ENCODE peak calls at places on chromosomes 11 and 22, in nine cellular contexts. C is IMR-90, P is mesothelial cell of epicardium, T is COR-L47, V is lung microvascular endothelial cell, D is Right ventricle myocardium superior, B is cardiac fibroblast, Z is amniotic stem cell, E is adrenal gland. Q is an unnamed sample.

GRCh38 chr22:25363474-25363873 is 144.0 kb downstream of the CRYBB2 start:
- DNase-seq in C (no peak), P (no peak), T (no peak), V (no peak), D (peak), B (no peak), Z (no peak), E (no peak), Q (no peak)

GRCh38 chr11:57604289-57605010 is 7.0 kb downstream of the SERPING1 start:
- DNase-seq in C (no peak), P (no peak), T (no peak), V (no peak), D (no peak), B (no peak), Z (no peak), E (no peak), Q (no peak)

GRCh38 chr11:66002648-66003225 is 434 bp downstream of the BANF1 start:
- DNase-seq in C (peak), P (no peak), T (peak), V (no peak), D (peak), B (peak), Z (no peak), E (peak), Q (peak)

GRCh38 chr11:6693342-6694228 is 10.4 kb upstream of the MRPL17 start:
- DNase-seq in C (peak), P (no peak), T (no peak), V (peak), D (no peak), B (peak), Z (no peak), E (peak), Q (peak)

GRCh38 chr22:43217285-43218030 is 30.5 kb upstream of the TTLL12 start:
- DNase-seq in C (no peak), P (no peak), T (no peak), V (no peak), D (no peak), B (no peak), Z (no peak), E (no peak), Q (no peak)

GRCh38 chr22:24418786-24419479 is 8.5 kb upstream of the ADORA2A start:
- DNase-seq in C (no peak), P (no peak), T (peak), V (no peak), D (peak), B (no peak), Z (no peak), E (no peak), Q (no peak)

GRCh38 chr11:73760066-73760679 is 701 bp downstream of the RAB6A start:
- DNase-seq in C (peak), P (peak), T (no peak), V (peak), D (peak), B (peak), Z (no peak), E (peak), Q (no peak)

GRCh38 chr22:45910928-45911467 is 66.0 kb downstream of the WNT7B start:
- DNase-seq in C (no peak), P (no peak), T (no peak), V (no peak), D (no peak), B (no peak), Z (no peak), E (no peak), Q (no peak)

GRCh38 chr22:48885271-48885918 is 942.3 kb downstream of the BRD1 start:
- DNase-seq in C (no peak), P (no peak), T (no peak), V (no peak), D (peak), B (no peak), Z (no peak), E (no peak), Q (no peak)

GRCh38 chr11:112564228-112564955 is 303.7 kb upstream of the PLET1 start:
- DNase-seq in C (peak), P (no peak), T (peak), V (peak), D (peak), B (peak), Z (no peak), E (no peak), Q (no peak)

GRCh38 chr11:35477871-35478270 is 47.5 kb downstream of the PAMR1 start:
- DNase-seq in C (no peak), P (no peak), T (no peak), V (no peak), D (no peak), B (no peak), Z (no peak), E (no peak), Q (no peak)

GRCh38 chr22:27937453-27937852 is 18.4 kb upstream of the PITPNB start:
- DNase-seq in C (no peak), P (no peak), T (no peak), V (no peak), D (no peak), B (no peak), Z (no peak), E (no peak), Q (no peak)

GRCh38 chr11:35047179-35047578 is 91.8 kb upstream of the CD44 start:
- DNase-seq in C (no peak), P (no peak), T (no peak), V (no peak), D (no peak), B (no peak), Z (no peak), E (no peak), Q (no peak)

GRCh38 chr11:65710424-65710823 is 1.6 kb upstream of the KAT5 start:
- DNase-seq in C (no peak), P (no peak), T (no peak), V (no peak), D (no peak), B (no peak), Z (no peak), E (no peak), Q (no peak)

GRCh38 chr11:27187075-27187847 is 146.6 kb downstream of the BBOX1 start:
- DNase-seq in C (no peak), P (no peak), T (no peak), V (no peak), D (no peak), B (no peak), Z (no peak), E (no peak), Q (no peak)

GRCh38 chr11:112453601-112454577 is 193.2 kb upstream of the PLET1 start:
- DNase-seq in C (peak), P (no peak), T (no peak), V (peak), D (peak), B (peak), Z (no peak), E (peak), Q (peak)

GRCh38 chr22:19174106-19175025 is 4.2 kb downstream of the SLC25A1 start:
- DNase-seq in C (peak), P (peak), T (no peak), V (peak), D (peak), B (peak), Z (peak), E (no peak), Q (peak)

GRCh38 chr22:37077802-37078448 is 26.4 kb downstream of the KCTD17 start:
- DNase-seq in C (peak), P (peak), T (peak), V (peak), D (peak), B (peak), Z (no peak), E (peak), Q (peak)

GRCh38 chr11:58394195-58394594 is 12.5 kb downstream of the OR5B3 start:
- DNase-seq in C (peak), P (no peak), T (no peak), V (peak), D (no peak), B (peak), Z (no peak), E (no peak), Q (peak)

GRCh38 chr11:49208006-49208721 is at the start of gene FOLH1:
- DNase-seq in C (no peak), P (no peak), T (no peak), V (peak), D (peak), B (peak), Z (no peak), E (peak), Q (peak)

GRCh38 chr11:48022445-48022844 is 42.1 kb downstream of the PTPRJ start:
- DNase-seq in C (no peak), P (no peak), T (no peak), V (no peak), D (no peak), B (no peak), Z (no peak), E (no peak), Q (no peak)

GRCh38 chr11:63841554-63841953 is 2.6 kb downstream of the MARK2 start:
- DNase-seq in C (peak), P (no peak), T (peak), V (peak), D (no peak), B (peak), Z (peak), E (no peak), Q (peak)

GRCh38 chr22:41052661-41053490 is 39.5 kb upstream of the EP300 start:
- DNase-seq in C (peak), P (no peak), T (no peak), V (no peak), D (no peak), B (peak), Z (peak), E (no peak), Q (peak)

GRCh38 chr11:61028135-61028729 is 56.8 kb downstream of the CD6 start:
- DNase-seq in C (no peak), P (no peak), T (peak), V (no peak), D (peak), B (no peak), Z (no peak), E (no peak), Q (peak)

Q was measured in renal cortical epithelial cell.